ENCODE peak calls at places on chromosomes 7 and 10, in four cellular contexts. One of them, this sample, is unnamed.

GRCh38 chr7:24741691-24742639 is 15.3 kb downstream of the GSDME start:
- DNase-seq in Calu3: no peak
- DNase-seq in kidney tubule cell: peak; percentile 95
- DNase-seq in cardiac fibroblast: peak; percentile 81
- DNase-seq in this sample: peak; percentile 69

GRCh38 chr7:151503902-151504714 is 15.6 kb downstream of the RHEB start:
- DNase-seq in Calu3: no peak
- DNase-seq in kidney tubule cell: peak; percentile 53
- DNase-seq in cardiac fibroblast: peak; percentile 89
- DNase-seq in this sample: no peak

GRCh38 chr10:75633568-75633967 is 202.1 kb downstream of the LRMDA start:
- DNase-seq in Calu3: no peak
- DNase-seq in kidney tubule cell: no peak
- DNase-seq in cardiac fibroblast: no peak
- DNase-seq in this sample: no peak

GRCh38 chr7:150956395-150957118 is 21.6 kb downstream of the KCNH2 start:
- DNase-seq in Calu3: no peak
- DNase-seq in kidney tubule cell: no peak
- DNase-seq in cardiac fibroblast: no peak
- DNase-seq in this sample: no peak

GRCh38 chr10:92573798-92574544 is at the start of gene IDE:
- DNase-seq in Calu3: peak; percentile 81
- DNase-seq in kidney tubule cell: peak; percentile 89
- DNase-seq in cardiac fibroblast: peak; percentile 90
- DNase-seq in this sample: peak; percentile 87

GRCh38 chr10:109899578-109900355 is 23.5 kb downstream of the XPNPEP1 start:
- DNase-seq in Calu3: no peak
- DNase-seq in kidney tubule cell: no peak
- DNase-seq in cardiac fibroblast: peak; percentile 86
- DNase-seq in this sample: no peak

GRCh38 chr10:3623746-3624145 is 161.3 kb downstream of the KLF6 start:
- DNase-seq in Calu3: no peak
- DNase-seq in kidney tubule cell: peak; percentile 63
- DNase-seq in cardiac fibroblast: peak; percentile 91
- DNase-seq in this sample: no peak

GRCh38 chr7:100148559-100149328 is at the start of gene LAMTOR4:
- DNase-seq in Calu3: peak; percentile 95
- DNase-seq in kidney tubule cell: peak; percentile 100
- DNase-seq in cardiac fibroblast: peak; percentile 99
- DNase-seq in this sample: peak; percentile 99

GRCh38 chr10:87552248-87552914 is 47.7 kb downstream of the MINPP1 start:
- DNase-seq in Calu3: no peak
- DNase-seq in kidney tubule cell: no peak
- DNase-seq in cardiac fibroblast: no peak
- DNase-seq in this sample: no peak

GRCh38 chr10:76009531-76009930 is 578.1 kb downstream of the LRMDA start:
- DNase-seq in Calu3: no peak
- DNase-seq in kidney tubule cell: no peak
- DNase-seq in cardiac fibroblast: no peak
- DNase-seq in this sample: no peak

GRCh38 chr10:89129850-89130396 is 77.2 kb downstream of the CH25H start:
- DNase-seq in Calu3: no peak
- DNase-seq in kidney tubule cell: peak; percentile 33
- DNase-seq in cardiac fibroblast: peak; percentile 73
- DNase-seq in this sample: no peak

GRCh38 chr10:131849591-131850489 is 51.0 kb upstream of the PPP2R2D start:
- DNase-seq in Calu3: no peak
- DNase-seq in kidney tubule cell: no peak
- DNase-seq in cardiac fibroblast: no peak
- DNase-seq in this sample: no peak

GRCh38 chr7:72622532-72622931 is 205.5 kb downstream of the TYW1B start:
- DNase-seq in Calu3: no peak
- DNase-seq in kidney tubule cell: no peak
- DNase-seq in cardiac fibroblast: no peak
- DNase-seq in this sample: no peak

GRCh38 chr7:117737882-117738281 is 135.4 kb downstream of the CTTNBP2 start:
- DNase-seq in Calu3: no peak
- DNase-seq in kidney tubule cell: no peak
- DNase-seq in cardiac fibroblast: no peak
- DNase-seq in this sample: no peak

GRCh38 chr10:308572-309085 is 173.4 kb downstream of the ZMYND11 start:
- DNase-seq in Calu3: no peak
- DNase-seq in kidney tubule cell: no peak
- DNase-seq in cardiac fibroblast: no peak
- DNase-seq in this sample: no peak

GRCh38 chr7:134435161-134435920 is 23.6 kb downstream of the AKR1B1 start:
- DNase-seq in Calu3: no peak
- DNase-seq in kidney tubule cell: peak; percentile 74
- DNase-seq in cardiac fibroblast: no peak
- DNase-seq in this sample: no peak

GRCh38 chr10:132696728-132697567 is 89.0 kb downstream of the NKX6-2 start:
- DNase-seq in Calu3: no peak
- DNase-seq in kidney tubule cell: no peak
- DNase-seq in cardiac fibroblast: no peak
- DNase-seq in this sample: no peak

GRCh38 chr10:116961305-116962251 is 43.4 kb downstream of the SHTN1 start:
- DNase-seq in Calu3: no peak
- DNase-seq in kidney tubule cell: no peak
- DNase-seq in cardiac fibroblast: no peak
- DNase-seq in this sample: no peak

GRCh38 chr10:61752111-61753011 is 89.6 kb downstream of the CABCOCO1 start:
- DNase-seq in Calu3: peak; percentile 60
- DNase-seq in kidney tubule cell: peak; percentile 95
- DNase-seq in cardiac fibroblast: peak; percentile 56
- DNase-seq in this sample: peak; percentile 88

GRCh38 chr7:145605963-145606362 is 510.6 kb upstream of the CNTNAP2 start:
- DNase-seq in Calu3: no peak
- DNase-seq in kidney tubule cell: no peak
- DNase-seq in cardiac fibroblast: no peak
- DNase-seq in this sample: no peak

GRCh38 chr10:69102429-69102828 is 14.5 kb downstream of the SRGN start:
- DNase-seq in Calu3: no peak
- DNase-seq in kidney tubule cell: no peak
- DNase-seq in cardiac fibroblast: no peak
- DNase-seq in this sample: no peak

GRCh38 chr7:155506854-155507337 is 39.5 kb downstream of the CNPY1 start:
- DNase-seq in Calu3: no peak
- DNase-seq in kidney tubule cell: peak; percentile 8
- DNase-seq in cardiac fibroblast: no peak
- DNase-seq in this sample: no peak

GRCh38 chr7:120052884-120053382 is 220.0 kb upstream of the KCND2 start:
- DNase-seq in Calu3: peak; percentile 40
- DNase-seq in kidney tubule cell: peak; percentile 94
- DNase-seq in cardiac fibroblast: peak; percentile 97
- DNase-seq in this sample: peak; percentile 86

GRCh38 chr7:98816206-98816605 is 53.6 kb downstream of the TMEM130 start:
- DNase-seq in Calu3: no peak
- DNase-seq in kidney tubule cell: no peak
- DNase-seq in cardiac fibroblast: no peak
- DNase-seq in this sample: no peak

GRCh38 chr7:119219663-119220062 is 995.2 kb downstream of the ANKRD7 start:
- DNase-seq in Calu3: no peak
- DNase-seq in kidney tubule cell: no peak
- DNase-seq in cardiac fibroblast: no peak
- DNase-seq in this sample: no peak

GRCh38 chr7:141276031-141276430 is 202.2 kb downstream of the TMEM178B start:
- DNase-seq in Calu3: no peak
- DNase-seq in kidney tubule cell: peak; percentile 88
- DNase-seq in cardiac fibroblast: no peak
- DNase-seq in this sample: peak; percentile 30

GRCh38 chr10:51915031-51915542 is 215.7 kb upstream of the CSTF2T start:
- DNase-seq in Calu3: no peak
- DNase-seq in kidney tubule cell: no peak
- DNase-seq in cardiac fibroblast: peak; percentile 66
- DNase-seq in this sample: no peak

GRCh38 chr10:36489181-36489927 is 636.0 kb upstream of the ANKRD30A start:
- DNase-seq in Calu3: no peak
- DNase-seq in kidney tubule cell: no peak
- DNase-seq in cardiac fibroblast: peak; percentile 88
- DNase-seq in this sample: no peak

GRCh38 chr10:4102802-4103344 is 317.9 kb upstream of the KLF6 start:
- DNase-seq in Calu3: no peak
- DNase-seq in kidney tubule cell: no peak
- DNase-seq in cardiac fibroblast: no peak
- DNase-seq in this sample: no peak

This sample was measured in Caki2.